ENCODE peak calls at places on chromosomes 7 and 10, in ten cellular contexts. U is ACHN; E is stimulated activated CD8-positive, alpha-beta memory T cell treated with anti-CD3 and anti-CD28 coated beads, Interleukin-15, amount 100 ng/mL, for 4 hours; F is lower lobe of right lung; V is activated CD4-positive, alpha-beta T cell treated with anti-CD3 and anti-CD28 coated beads, Interleukin-2, amount 10 ng/mL, durations not matched to agents 7 days and 5 days; B is Ammon's horn; X is left ventricle myocardium inferior; Y is KBM-7; O is H54; J is stimulated activated CD4-positive, alpha-beta T cell treated with anti-CD3 and anti-CD28 coated beads, Interleukin-1b, Interleukin-23, amount 100 ng/mL, for 1 hour. C is an unnamed sample.

GRCh38 chr10:93995598-93996271 is 2.0 kb downstream of the PLCE1 start:
- DNase-seq in U (peak; percentile 61), E (no peak), F (no peak), V (no peak), B (no peak), X (no peak), Y (no peak), O (peak; percentile 73), J (no peak), C (peak; percentile 56)

GRCh38 chr7:70736715-70737460 is 395.1 kb upstream of the GALNT17 start:
- DNase-seq in U (peak; percentile 7), E (no peak), F (no peak), V (no peak), B (no peak), X (no peak), Y (no peak), O (peak; percentile 17), J (no peak), C (no peak)

GRCh38 chr10:95429639-95430038 is 131.5 kb downstream of the SORBS1 start:
- DNase-seq in U (no peak), E (no peak), F (no peak), V (no peak), B (no peak), X (no peak), Y (no peak), O (no peak), J (no peak), C (no peak)

GRCh38 chr10:78038105-78038504 is 4.4 kb downstream of the RPS24 start:
- DNase-seq in U (no peak), E (no peak), F (no peak), V (no peak), B (no peak), X (no peak), Y (no peak), O (no peak), J (no peak), C (no peak)

GRCh38 chr7:56175784-56176183 is 59.6 kb upstream of the NUPR2 start:
- DNase-seq in U (no peak), E (no peak), F (no peak), V (no peak), B (peak; percentile 7), X (no peak), Y (no peak), O (no peak), J (no peak), C (no peak)

GRCh38 chr7:149820622-149821190 is 17.5 kb upstream of the ZNF862 start:
- DNase-seq in U (no peak), E (no peak), F (peak; percentile 45), V (no peak), B (no peak), X (peak; percentile 9), Y (no peak), O (no peak), J (no peak), C (no peak)

GRCh38 chr7:87570178-87570577 is 30.5 kb downstream of the ABCB1 start:
- DNase-seq in U (peak; percentile 83), E (no peak), F (no peak), V (no peak), B (no peak), X (no peak), Y (no peak), O (no peak), J (no peak), C (no peak)

GRCh38 chr7:74092964-74093339 is 9.3 kb downstream of the LIMK1 start:
- DNase-seq in U (no peak), E (no peak), F (peak; percentile 84), V (no peak), B (peak; percentile 80), X (peak; percentile 69), Y (peak; percentile 24), O (no peak), J (no peak), C (no peak)

GRCh38 chr7:112646787-112647186 is 143.4 kb downstream of the TMEM168 start:
- DNase-seq in U (no peak), E (no peak), F (no peak), V (no peak), B (no peak), X (no peak), Y (no peak), O (no peak), J (no peak), C (no peak)

GRCh38 chr7:124328774-124329173 is 295.9 kb upstream of the TMEM229A start:
- DNase-seq in U (no peak), E (no peak), F (no peak), V (no peak), B (no peak), X (no peak), Y (no peak), O (no peak), J (no peak), C (no peak)

GRCh38 chr7:2399848-2400587 is 3.4 kb upstream of the CHST12 start:
- DNase-seq in U (peak; percentile 93), E (no peak), F (peak; percentile 79), V (peak; percentile 36), B (peak; percentile 80), X (peak; percentile 72), Y (peak; percentile 97), O (peak; percentile 97), J (no peak), C (no peak)

GRCh38 chr10:75231672-75232581 is 3.8 kb downstream of the COMTD1 start:
- DNase-seq in U (no peak), E (no peak), F (no peak), V (no peak), B (no peak), X (no peak), Y (peak; percentile 9), O (no peak), J (no peak), C (no peak)

GRCh38 chr7:118573065-118573464 is 348.6 kb downstream of the ANKRD7 start:
- DNase-seq in U (no peak), E (no peak), F (no peak), V (no peak), B (peak; percentile 69), X (no peak), Y (no peak), O (no peak), J (no peak), C (no peak)

GRCh38 chr10:18689498-18689897 is 30.3 kb downstream of the ARL5B start:
- DNase-seq in U (peak; percentile 37), E (no peak), F (no peak), V (no peak), B (peak; percentile 9), X (no peak), Y (peak; percentile 38), O (no peak), J (no peak), C (no peak)

GRCh38 chr10:126235091-126235978 is 152.9 kb downstream of the ADAM12 start:
- DNase-seq in U (no peak), E (no peak), F (no peak), V (no peak), B (peak; percentile 40), X (no peak), Y (no peak), O (peak; percentile 23), J (no peak), C (no peak)

GRCh38 chr7:29102554-29103151 is 43.7 kb downstream of the CPVL start:
- DNase-seq in U (peak; percentile 71), E (no peak), F (peak; percentile 71), V (peak; percentile 55), B (peak; percentile 68), X (peak; percentile 69), Y (peak; percentile 43), O (peak; percentile 28), J (no peak), C (no peak)

GRCh38 chr10:11871470-11871869 is 48.3 kb downstream of the PROSER2 start:
- DNase-seq in U (no peak), E (no peak), F (no peak), V (no peak), B (no peak), X (no peak), Y (peak; percentile 53), O (no peak), J (no peak), C (no peak)

GRCh38 chr7:1531263-1531978 is 919 bp downstream of the MAFK start:
- DNase-seq in U (peak; percentile 56), E (peak; percentile 24), F (no peak), V (peak; percentile 41), B (no peak), X (no peak), Y (no peak), O (no peak), J (no peak), C (peak; percentile 73)

GRCh38 chr7:103134866-103135554 is 13.9 kb downstream of the NAPEPLD start:
- DNase-seq in U (no peak), E (no peak), F (no peak), V (no peak), B (no peak), X (no peak), Y (no peak), O (no peak), J (no peak), C (no peak)

GRCh38 chr7:1847260-1848001 is 177.4 kb downstream of the ELFN1 start:
- DNase-seq in U (no peak), E (no peak), F (peak; percentile 39), V (no peak), B (no peak), X (no peak), Y (no peak), O (no peak), J (no peak), C (peak; percentile 40)

GRCh38 chr10:15305634-15306033 is 65.5 kb downstream of the FAM171A1 start:
- DNase-seq in U (no peak), E (no peak), F (no peak), V (no peak), B (no peak), X (no peak), Y (no peak), O (no peak), J (no peak), C (no peak)

GRCh38 chr10:88293073-88293472 is 290.0 kb downstream of the RNLS start:
- DNase-seq in U (no peak), E (no peak), F (no peak), V (no peak), B (no peak), X (no peak), Y (no peak), O (no peak), J (no peak), C (no peak)

GRCh38 chr10:132259674-132260073 is 48.1 kb downstream of the STK32C start:
- DNase-seq in U (no peak), E (no peak), F (no peak), V (no peak), B (no peak), X (no peak), Y (no peak), O (no peak), J (no peak), C (no peak)

GRCh38 chr7:100673942-100674431 is 447 bp downstream of the GNB2 start:
- DNase-seq in U (peak; percentile 21), E (no peak), F (peak; percentile 78), V (peak; percentile 48), B (no peak), X (peak; percentile 52), Y (peak; percentile 51), O (no peak), J (no peak), C (peak; percentile 78)

GRCh38 chr10:17836917-17837316 is 27.8 kb downstream of the MRC1 start:
- DNase-seq in U (peak; percentile 9), E (no peak), F (no peak), V (no peak), B (peak; percentile 47), X (peak; percentile 18), Y (peak; percentile 31), O (peak; percentile 27), J (no peak), C (peak; percentile 60)

GRCh38 chr7:134527979-134528371 is 608 bp downstream of the AKR1B10 start:
- DNase-seq in U (no peak), E (no peak), F (no peak), V (no peak), B (no peak), X (no peak), Y (no peak), O (no peak), J (no peak), C (no peak)

GRCh38 chr7:42677751-42678231 is 234.1 kb downstream of the C7orf25 start:
- DNase-seq in U (no peak), E (no peak), F (no peak), V (no peak), B (no peak), X (no peak), Y (no peak), O (peak; percentile 45), J (no peak), C (peak; percentile 8)

GRCh38 chr7:13560441-13560840 is 429.0 kb downstream of the ETV1 start:
- DNase-seq in U (no peak), E (no peak), F (no peak), V (no peak), B (no peak), X (no peak), Y (no peak), O (no peak), J (no peak), C (no peak)